ENCODE peak calls at places on chromosomes 13 and 19, in nine cellular contexts. O is AG04449; A is choroid plexus epithelial cell; Q is activated effector memory CD4-positive, alpha-beta T cell treated with anti-CD3 and anti-CD28 coated beads, Interleukin-2, amount 50 U/mL, for 16 hours; H is MCF 10A; I is substantia nigra; M is small intestine; P is amniotic epithelial cell; S is AG04450. T is an unnamed sample.

GRCh38 chr13:53873558-53873957 is 844.9 kb downstream of the OLFM4 start:
- DNase-seq in A (no peak), Q (no peak), M (peak; percentile 73), P (no peak), H (no peak), S (no peak), I (no peak), O (no peak), T (no peak)

GRCh38 chr19:12913871-12914690 is 5.0 kb downstream of the SYCE2 start:
- DNase-seq in S (no peak), I (no peak), H (no peak), P (no peak), O (no peak), A (peak; percentile 54), M (peak; percentile 33), Q (peak; percentile 75), T (peak; percentile 28)

GRCh38 chr13:39818953-39819352 is 163.5 kb downstream of the COG6 start:
- DNase-seq in O (no peak), H (no peak), I (no peak), Q (no peak), M (no peak), S (no peak), P (peak; percentile 82), A (peak; percentile 98), T (no peak)

GRCh38 chr13:99086869-99087129 is 108.9 kb upstream of the DOCK9 start:
- DNase-seq in O (no peak), S (no peak), Q (peak; percentile 79), P (no peak), A (peak; percentile 24), H (no peak), M (peak; percentile 30), I (no peak), T (peak; percentile 21)

GRCh38 chr19:29086182-29086581 is 126.8 kb downstream of the UQCRFS1 start:
- DNase-seq in P (no peak), M (peak; percentile 43), Q (no peak), A (no peak), H (no peak), I (no peak), O (no peak), S (no peak), T (no peak)

GRCh38 chr19:15332311-15332996 is at the start of gene BRD4:
- DNase-seq in M (peak; percentile 51), H (peak; percentile 52), O (no peak), P (no peak), S (no peak), Q (peak; percentile 92), I (no peak), A (peak; percentile 47), T (peak; percentile 38)

GRCh38 chr19:17860331-17860992 is 752 bp downstream of the RPL18A start:
- DNase-seq in S (no peak), A (peak; percentile 27), Q (no peak), H (peak; percentile 13), M (no peak), P (no peak), I (no peak), O (no peak), T (no peak)

GRCh38 chr13:46617382-46617781 is 64.4 kb downstream of the LRCH1 start:
- DNase-seq in O (no peak), A (no peak), P (no peak), I (no peak), M (no peak), H (no peak), Q (no peak), S (no peak), T (no peak)

GRCh38 chr19:4284176-4284958 is 5.3 kb downstream of the SHD start:
- DNase-seq in Q (no peak), H (peak; percentile 51), I (no peak), S (no peak), M (peak; percentile 97), O (no peak), A (peak; percentile 19), P (peak; percentile 17), T (no peak)